ENCODE peak calls at places on chromosomes 13 and 19, in ten cellular contexts. One of them, this sample, is unnamed.

GRCh38 chr19:44758596-44758995 is 10.1 kb downstream of the BCL3 start:
- DNase-seq in fibroblast of lung: no peak
- DNase-seq in HepG2: no peak
- DNase-seq in GM23248: no peak
- DNase-seq in Karpas-422: no peak
- DNase-seq in IMR-90: no peak
- DNase-seq in OCI-LY7: no peak
- DNase-seq in hepatocyte: peak
- DNase-seq in neural progenitor cell: peak
- DNase-seq in H9: peak
- DNase-seq in this sample: no peak

GRCh38 chr13:52665325-52665724 is 12.7 kb downstream of the SUGT1 start:
- DNase-seq in fibroblast of lung: peak
- DNase-seq in HepG2: peak
- DNase-seq in GM23248: peak
- DNase-seq in Karpas-422: no peak
- DNase-seq in IMR-90: peak
- DNase-seq in OCI-LY7: peak
- DNase-seq in hepatocyte: peak
- DNase-seq in neural progenitor cell: peak
- DNase-seq in H9: no peak
- DNase-seq in this sample: no peak

GRCh38 chr13:105894711-105895110 is 640.8 kb downstream of the EFNB2 start:
- DNase-seq in fibroblast of lung: peak
- DNase-seq in HepG2: no peak
- DNase-seq in GM23248: no peak
- DNase-seq in Karpas-422: no peak
- DNase-seq in IMR-90: no peak
- DNase-seq in OCI-LY7: no peak
- DNase-seq in hepatocyte: no peak
- DNase-seq in neural progenitor cell: no peak
- DNase-seq in H9: no peak
- DNase-seq in this sample: no peak

GRCh38 chr13:97367427-97367826 is 66.5 kb upstream of the RAP2A start:
- DNase-seq in fibroblast of lung: peak
- DNase-seq in HepG2: no peak
- DNase-seq in GM23248: peak
- DNase-seq in Karpas-422: no peak
- DNase-seq in IMR-90: peak
- DNase-seq in OCI-LY7: no peak
- DNase-seq in hepatocyte: peak
- DNase-seq in neural progenitor cell: peak
- DNase-seq in H9: no peak
- DNase-seq in this sample: peak

GRCh38 chr19:17436094-17436873 is 12.2 kb downstream of the TMEM221 start:
- DNase-seq in fibroblast of lung: no peak
- DNase-seq in HepG2: no peak
- DNase-seq in GM23248: no peak
- DNase-seq in Karpas-422: no peak
- DNase-seq in IMR-90: no peak
- DNase-seq in OCI-LY7: no peak
- DNase-seq in hepatocyte: no peak
- DNase-seq in neural progenitor cell: no peak
- DNase-seq in H9: no peak
- DNase-seq in this sample: no peak

GRCh38 chr19:2089001-2089711 is 7.0 kb downstream of the MOB3A start:
- DNase-seq in fibroblast of lung: no peak
- DNase-seq in HepG2: no peak
- DNase-seq in GM23248: peak
- DNase-seq in Karpas-422: peak
- DNase-seq in IMR-90: peak
- DNase-seq in OCI-LY7: peak
- DNase-seq in hepatocyte: no peak
- DNase-seq in neural progenitor cell: no peak
- DNase-seq in H9: no peak
- DNase-seq in this sample: peak

GRCh38 chr19:46818812-46819211 is 30.4 kb upstream of the SLC1A5 start:
- DNase-seq in fibroblast of lung: peak
- DNase-seq in HepG2: peak
- DNase-seq in GM23248: peak
- DNase-seq in Karpas-422: peak
- DNase-seq in IMR-90: peak
- DNase-seq in OCI-LY7: peak
- DNase-seq in hepatocyte: no peak
- DNase-seq in neural progenitor cell: no peak
- DNase-seq in H9: peak
- DNase-seq in this sample: no peak

GRCh38 chr13:74288361-74288911 is 154.2 kb upstream of the KLF12 start:
- DNase-seq in fibroblast of lung: peak
- DNase-seq in HepG2: no peak
- DNase-seq in GM23248: no peak
- DNase-seq in Karpas-422: peak
- DNase-seq in IMR-90: no peak
- DNase-seq in OCI-LY7: peak
- DNase-seq in hepatocyte: peak
- DNase-seq in neural progenitor cell: peak
- DNase-seq in H9: peak
- DNase-seq in this sample: peak

GRCh38 chr19:57815247-57816075 is 748 bp upstream of the ZNF552 start:
- DNase-seq in fibroblast of lung: no peak
- DNase-seq in HepG2: no peak
- DNase-seq in GM23248: no peak
- DNase-seq in Karpas-422: no peak
- DNase-seq in IMR-90: no peak
- DNase-seq in OCI-LY7: no peak
- DNase-seq in hepatocyte: no peak
- DNase-seq in neural progenitor cell: no peak
- DNase-seq in H9: no peak
- DNase-seq in this sample: no peak

GRCh38 chr13:112204881-112205327 is 138.0 kb downstream of the SOX1 start:
- DNase-seq in fibroblast of lung: no peak
- DNase-seq in HepG2: no peak
- DNase-seq in GM23248: no peak
- DNase-seq in Karpas-422: no peak
- DNase-seq in IMR-90: no peak
- DNase-seq in OCI-LY7: no peak
- DNase-seq in hepatocyte: no peak
- DNase-seq in neural progenitor cell: peak
- DNase-seq in H9: peak
- DNase-seq in this sample: no peak

GRCh38 chr13:28401303-28402056 is 93.4 kb downstream of the FLT1 start:
- DNase-seq in fibroblast of lung: peak
- DNase-seq in HepG2: no peak
- DNase-seq in GM23248: peak
- DNase-seq in Karpas-422: no peak
- DNase-seq in IMR-90: peak
- DNase-seq in OCI-LY7: no peak
- DNase-seq in hepatocyte: no peak
- DNase-seq in neural progenitor cell: no peak
- DNase-seq in H9: no peak
- DNase-seq in this sample: peak

GRCh38 chr19:35513231-35513974 is at the start of gene DMKN:
- DNase-seq in fibroblast of lung: peak
- DNase-seq in HepG2: peak
- DNase-seq in GM23248: peak
- DNase-seq in Karpas-422: no peak
- DNase-seq in IMR-90: peak
- DNase-seq in OCI-LY7: no peak
- DNase-seq in hepatocyte: peak
- DNase-seq in neural progenitor cell: no peak
- DNase-seq in H9: peak
- DNase-seq in this sample: no peak

GRCh38 chr13:25067054-25067453 is 28.9 kb upstream of the PABPC3 start:
- DNase-seq in fibroblast of lung: no peak
- DNase-seq in HepG2: no peak
- DNase-seq in GM23248: no peak
- DNase-seq in Karpas-422: no peak
- DNase-seq in IMR-90: no peak
- DNase-seq in OCI-LY7: no peak
- DNase-seq in hepatocyte: no peak
- DNase-seq in neural progenitor cell: peak
- DNase-seq in H9: peak
- DNase-seq in this sample: no peak

GRCh38 chr13:43061496-43062280 is 38.3 kb downstream of the DNAJC15 start:
- DNase-seq in fibroblast of lung: no peak
- DNase-seq in HepG2: no peak
- DNase-seq in GM23248: no peak
- DNase-seq in Karpas-422: no peak
- DNase-seq in IMR-90: no peak
- DNase-seq in OCI-LY7: no peak
- DNase-seq in hepatocyte: no peak
- DNase-seq in neural progenitor cell: no peak
- DNase-seq in H9: no peak
- DNase-seq in this sample: no peak

DNA sequence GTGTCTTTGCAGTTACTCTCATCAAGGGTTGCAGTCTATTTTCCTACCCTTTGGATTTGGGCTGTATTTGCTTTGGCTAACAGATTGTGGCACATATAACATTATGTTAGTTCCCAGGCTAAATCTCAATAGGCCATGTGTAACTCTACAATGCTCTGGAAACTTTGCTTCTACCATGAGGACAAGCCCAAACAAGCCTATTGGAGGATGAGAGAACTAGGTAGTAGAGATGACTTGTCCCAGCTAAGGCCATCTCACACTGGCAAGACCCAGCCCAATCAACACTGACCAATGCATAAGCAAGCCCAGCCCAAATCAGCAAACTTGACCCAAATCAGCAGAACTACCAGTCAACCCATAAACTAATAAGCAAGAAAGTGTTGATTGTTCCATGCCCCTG is 311.8 kb downstream of the NDFIP2 start:
- DNase-seq in fibroblast of lung: no peak
- DNase-seq in HepG2: no peak
- DNase-seq in GM23248: no peak
- DNase-seq in Karpas-422: no peak
- DNase-seq in IMR-90: no peak
- DNase-seq in OCI-LY7: no peak
- DNase-seq in hepatocyte: no peak
- DNase-seq in neural progenitor cell: no peak
- DNase-seq in H9: no peak
- DNase-seq in this sample: no peak
- H2AFZ ChIP-seq in fibroblast of lung: no peak
- H2AFZ ChIP-seq in HepG2: no peak
- H2AFZ ChIP-seq in GM23248: no peak
- H2AFZ ChIP-seq in Karpas-422: no peak
- H2AFZ ChIP-seq in IMR-90: no peak
- H2AFZ ChIP-seq in OCI-LY7: no peak
- H2AFZ ChIP-seq in hepatocyte: no peak
- H2AFZ ChIP-seq in neural progenitor cell: no peak
- H2AFZ ChIP-seq in H9: no peak
- H2AFZ ChIP-seq in this sample: no peak

DNA sequence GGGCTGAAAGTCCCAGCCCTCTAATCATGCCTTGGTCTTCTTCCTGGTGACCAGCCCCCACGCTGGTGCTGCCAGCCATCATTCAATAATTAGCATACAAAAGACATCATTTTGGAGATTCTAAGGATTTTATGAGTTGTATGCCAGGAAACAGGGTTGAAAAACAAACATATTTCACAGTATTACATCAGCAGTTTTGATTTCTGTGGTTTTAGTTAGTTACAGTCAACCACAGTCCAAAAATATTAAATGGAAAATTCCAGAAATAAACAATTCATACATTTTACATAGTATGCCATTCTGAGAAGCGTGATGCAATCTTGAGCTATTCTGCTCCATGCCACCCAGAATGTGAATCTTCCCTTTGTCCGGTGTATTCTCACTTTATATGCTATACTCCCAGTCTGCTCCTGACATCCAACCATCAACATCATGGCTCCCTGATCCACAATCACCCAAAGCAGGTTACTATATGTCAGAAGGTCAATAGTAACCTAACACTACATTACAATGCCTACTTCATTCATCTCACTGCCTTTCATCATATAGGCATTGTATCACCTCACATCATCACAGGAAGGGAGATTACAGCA is 49.2 kb downstream of the STOML3 start:
- DNase-seq in fibroblast of lung: peak
- DNase-seq in HepG2: no peak
- DNase-seq in GM23248: no peak
- DNase-seq in Karpas-422: no peak
- DNase-seq in IMR-90: no peak
- DNase-seq in OCI-LY7: no peak
- DNase-seq in hepatocyte: no peak
- DNase-seq in neural progenitor cell: no peak
- DNase-seq in H9: no peak
- DNase-seq in this sample: no peak
- H3K4me2 ChIP-seq in fibroblast of lung: no peak
- H3K4me2 ChIP-seq in HepG2: no peak
- H3K4me2 ChIP-seq in GM23248: no peak
- H3K4me2 ChIP-seq in Karpas-422: no peak
- H3K4me2 ChIP-seq in IMR-90: no peak
- H3K4me2 ChIP-seq in OCI-LY7: no peak
- H3K4me2 ChIP-seq in hepatocyte: no peak
- H3K4me2 ChIP-seq in neural progenitor cell: no peak
- H3K4me2 ChIP-seq in H9: no peak
- H3K4me2 ChIP-seq in this sample: no peak

DNA sequence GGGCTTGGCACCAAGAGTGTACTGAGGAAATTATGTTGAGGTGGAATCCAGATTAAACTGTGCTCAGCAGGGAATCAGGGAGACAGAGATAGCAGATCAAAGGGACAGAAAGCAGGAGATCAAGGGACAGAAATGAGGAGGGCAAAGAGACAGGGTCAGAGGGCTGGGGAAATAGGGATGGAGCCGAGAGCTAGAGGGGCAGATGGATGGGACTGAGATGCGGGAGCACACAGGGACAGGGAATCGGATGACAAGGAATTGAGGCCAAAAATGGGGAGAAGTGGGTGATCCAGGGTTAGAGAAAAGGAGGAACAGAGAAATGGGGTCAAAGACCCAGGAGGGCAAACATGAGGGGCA is 6.1 kb downstream of the ERFL start:
- DNase-seq in fibroblast of lung: no peak
- DNase-seq in HepG2: no peak
- DNase-seq in GM23248: no peak
- DNase-seq in Karpas-422: no peak
- DNase-seq in IMR-90: no peak
- DNase-seq in OCI-LY7: no peak
- DNase-seq in hepatocyte: no peak
- DNase-seq in neural progenitor cell: no peak
- DNase-seq in H9: no peak
- DNase-seq in this sample: no peak
- H3K27ac ChIP-seq in fibroblast of lung: no peak
- H3K27ac ChIP-seq in HepG2: no peak
- H3K27ac ChIP-seq in GM23248: no peak
- H3K27ac ChIP-seq in Karpas-422: no peak
- H3K27ac ChIP-seq in IMR-90: no peak
- H3K27ac ChIP-seq in OCI-LY7: no peak
- H3K27ac ChIP-seq in hepatocyte: no peak
- H3K27ac ChIP-seq in neural progenitor cell: no peak
- H3K27ac ChIP-seq in H9: no peak
- H3K27ac ChIP-seq in this sample: no peak

DNA sequence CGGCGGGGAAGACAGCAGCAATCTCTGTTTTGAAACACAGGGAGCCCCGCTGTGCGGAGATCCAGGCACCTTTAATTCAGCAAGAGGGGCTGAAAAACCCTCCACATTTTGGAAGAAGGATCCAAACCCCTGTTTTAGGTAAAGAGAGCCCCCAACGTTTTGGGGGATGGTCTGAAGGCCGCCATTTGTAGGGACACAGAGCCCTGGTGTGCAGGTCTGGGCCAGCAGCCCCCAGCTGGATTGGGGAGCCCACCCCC is 3.5 kb upstream of the HOOK2 start:
- DNase-seq in fibroblast of lung: no peak
- DNase-seq in HepG2: no peak
- DNase-seq in GM23248: no peak
- DNase-seq in Karpas-422: no peak
- DNase-seq in IMR-90: no peak
- DNase-seq in OCI-LY7: no peak
- DNase-seq in hepatocyte: no peak
- DNase-seq in neural progenitor cell: no peak
- DNase-seq in H9: no peak
- DNase-seq in this sample: no peak
- H2AFZ ChIP-seq in fibroblast of lung: no peak
- H2AFZ ChIP-seq in HepG2: no peak
- H2AFZ ChIP-seq in GM23248: peak
- H2AFZ ChIP-seq in Karpas-422: peak
- H2AFZ ChIP-seq in IMR-90: peak
- H2AFZ ChIP-seq in OCI-LY7: peak
- H2AFZ ChIP-seq in hepatocyte: peak
- H2AFZ ChIP-seq in neural progenitor cell: peak
- H2AFZ ChIP-seq in H9: no peak
- H2AFZ ChIP-seq in this sample: peak

This sample was measured in astrocyte.